ENCODE peak calls at places on chromosomes 3 and 15, in six cellular contexts. C is HepG2, R is suprapubic skin, M is stomach, X is adrenal gland, O is heart left ventricle. B is an unnamed sample.

GRCh38 chr3:8336456-8336855 is 165.2 kb upstream of the LMCD1 start:
- DNase-seq in C (peak; percentile 3), R (no peak), M (no peak), X (no peak), O (no peak), B (peak; percentile 15)

GRCh38 chr3:145698252-145698651 is 462.7 kb downstream of the PLOD2 start:
- DNase-seq in C (no peak), R (no peak), M (no peak), X (no peak), O (no peak), B (no peak)

GRCh38 chr15:94383041-94383440 is 151.7 kb downstream of the MCTP2 start:
- DNase-seq in C (no peak), R (no peak), M (no peak), X (no peak), O (no peak), B (no peak)

GRCh38 chr15:92821491-92822116 is 78.5 kb upstream of the CHD2 start:
- DNase-seq in C (no peak), R (no peak), M (no peak), X (no peak), O (no peak), B (no peak)

GRCh38 chr3:182908471-182908870 is 71.9 kb downstream of the DCUN1D1 start:
- DNase-seq in C (no peak), R (no peak), M (no peak), X (no peak), O (no peak), B (no peak)

GRCh38 chr3:72694398-72694797 is 153.8 kb downstream of the SHQ1 start:
- DNase-seq in C (no peak), R (no peak), M (no peak), X (no peak), O (no peak), B (no peak)

GRCh38 chr15:88315221-88315878 is 58.8 kb upstream of the NTRK3 start:
- DNase-seq in C (no peak), R (no peak), M (no peak), X (no peak), O (no peak), B (no peak)

GRCh38 chr15:65790692-65791334 is 1.3 kb downstream of the DENND4A start:
- DNase-seq in C (no peak), R (no peak), M (no peak), X (no peak), O (no peak), B (peak; percentile 65)

GRCh38 chr3:121064121-121064520 is 156.1 kb downstream of the STXBP5L start:
- DNase-seq in C (peak; percentile 2), R (no peak), M (no peak), X (no peak), O (no peak), B (no peak)

GRCh38 chr3:64327039-64327804 is 102.0 kb upstream of the PRICKLE2 start:
- DNase-seq in C (no peak), R (peak; percentile 88), M (no peak), X (peak; percentile 29), O (peak; percentile 84), B (no peak)

GRCh38 chr3:42539871-42540714 is 37.6 kb downstream of the VIPR1 start:
- DNase-seq in C (peak; percentile 54), R (no peak), M (peak; percentile 79), X (peak; percentile 46), O (no peak), B (peak; percentile 52)

GRCh38 chr3:13539671-13540070 is 9.3 kb upstream of the FBLN2 start:
- DNase-seq in C (no peak), R (no peak), M (no peak), X (no peak), O (no peak), B (no peak)

GRCh38 chr15:94542391-94542790 is 311.0 kb downstream of the MCTP2 start:
- DNase-seq in C (no peak), R (no peak), M (no peak), X (no peak), O (no peak), B (no peak)

GRCh38 chr3:9715127-9715526 is 11.5 kb downstream of the CPNE9 start:
- DNase-seq in C (no peak), R (no peak), M (no peak), X (no peak), O (no peak), B (peak; percentile 32)

GRCh38 chr15:77019476-77020331 is 24.8 kb downstream of the PSTPIP1 start:
- DNase-seq in C (no peak), R (no peak), M (no peak), X (no peak), O (no peak), B (no peak)

GRCh38 chr3:11913316-11913715 is 66.6 kb upstream of the TAMM41 start:
- DNase-seq in C (no peak), R (no peak), M (peak; percentile 7), X (no peak), O (no peak), B (no peak)

GRCh38 chr3:177633671-177634207 is 436.5 kb upstream of the TBL1XR1 start:
- DNase-seq in C (no peak), R (no peak), M (no peak), X (no peak), O (no peak), B (no peak)

GRCh38 chr3:119702530-119703527 is at the start of gene CFAP91:
- DNase-seq in C (no peak), R (peak; percentile 98), M (peak; percentile 98), X (peak; percentile 100), O (peak; percentile 96), B (peak; percentile 90)

GRCh38 chr3:71131385-71131871 is 452.1 kb downstream of the FOXP1 start:
- DNase-seq in C (no peak), R (no peak), M (no peak), X (no peak), O (no peak), B (no peak)

GRCh38 chr3:179452166-179452544 is 885 bp upstream of the GNB4 start:
- DNase-seq in C (no peak), R (no peak), M (no peak), X (peak; percentile 9), O (peak; percentile 20), B (peak; percentile 24)

GRCh38 chr15:67290319-67290718 is 35.7 kb downstream of the IQCH start:
- DNase-seq in C (no peak), R (no peak), M (no peak), X (no peak), O (no peak), B (no peak)

GRCh38 chr3:159586587-159587202 is 401.9 kb upstream of the IL12A start:
- DNase-seq in C (peak; percentile 9), R (no peak), M (no peak), X (peak; percentile 7), O (no peak), B (no peak)

GRCh38 chr3:152779649-152780048 is 55.3 kb upstream of the P2RY1 start:
- DNase-seq in C (no peak), R (no peak), M (no peak), X (no peak), O (no peak), B (no peak)

GRCh38 chr15:32983679-32984078 is 210.8 kb downstream of the FMN1 start:
- DNase-seq in C (no peak), R (no peak), M (no peak), X (no peak), O (no peak), B (no peak)

GRCh38 chr15:88918738-88919137 is 5.6 kb upstream of the MFGE8 start:
- DNase-seq in C (no peak), R (no peak), M (peak; percentile 45), X (no peak), O (peak; percentile 77), B (no peak)

GRCh38 chr15:74832826-74833225 is 6.4 kb downstream of the CPLX3 start:
- DNase-seq in C (no peak), R (no peak), M (no peak), X (no peak), O (no peak), B (no peak)
- TF ChIP-seq POLR2A in C (no peak), R (no peak), M (no peak), X (no peak), O (no peak), B (no peak)

DNA sequence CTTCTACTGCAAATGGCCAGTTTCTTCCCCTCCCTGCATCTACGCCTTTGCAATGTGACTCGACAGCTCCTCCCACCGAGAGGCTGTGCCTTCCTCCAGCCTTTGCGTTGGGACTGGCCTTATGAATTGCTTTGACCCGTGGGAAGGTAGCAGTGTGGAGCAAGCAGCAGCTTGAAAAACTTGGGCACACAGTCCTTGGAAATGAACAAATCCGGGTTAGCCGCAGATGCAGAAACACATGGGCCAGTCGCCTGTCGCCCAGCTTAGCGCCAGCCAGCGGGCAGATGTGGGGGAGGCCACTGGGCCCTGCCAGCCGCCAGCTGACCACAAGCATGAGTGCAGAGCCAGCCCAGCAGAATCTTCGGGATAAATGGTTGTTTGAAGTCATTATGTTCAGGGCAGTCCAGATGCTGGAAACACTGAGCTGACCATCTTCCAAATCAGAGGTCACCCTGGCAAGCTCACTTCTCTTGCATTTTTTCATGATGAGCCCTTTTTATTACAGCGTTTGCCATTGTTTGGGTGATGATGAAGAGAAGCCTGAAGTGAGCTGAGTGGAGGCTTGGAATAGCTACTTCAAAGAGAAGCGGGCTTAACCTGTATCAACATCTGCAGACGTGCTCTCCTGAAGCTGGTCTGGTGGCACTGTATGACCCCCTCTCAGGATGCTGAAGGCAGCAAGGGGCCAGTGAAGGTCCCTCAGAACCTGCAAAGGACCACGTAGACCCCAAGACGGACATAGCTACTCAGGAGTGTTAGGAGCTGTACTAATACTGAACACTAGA is 9.8 kb downstream of the SELENOS start:
- DNase-seq in C (no peak), R (no peak), M (no peak), X (no peak), O (peak; percentile 48), B (no peak)
- TF ChIP-seq POLR2A in C (no peak), R (no peak), M (no peak), X (no peak), O (no peak), B (no peak)

DNA sequence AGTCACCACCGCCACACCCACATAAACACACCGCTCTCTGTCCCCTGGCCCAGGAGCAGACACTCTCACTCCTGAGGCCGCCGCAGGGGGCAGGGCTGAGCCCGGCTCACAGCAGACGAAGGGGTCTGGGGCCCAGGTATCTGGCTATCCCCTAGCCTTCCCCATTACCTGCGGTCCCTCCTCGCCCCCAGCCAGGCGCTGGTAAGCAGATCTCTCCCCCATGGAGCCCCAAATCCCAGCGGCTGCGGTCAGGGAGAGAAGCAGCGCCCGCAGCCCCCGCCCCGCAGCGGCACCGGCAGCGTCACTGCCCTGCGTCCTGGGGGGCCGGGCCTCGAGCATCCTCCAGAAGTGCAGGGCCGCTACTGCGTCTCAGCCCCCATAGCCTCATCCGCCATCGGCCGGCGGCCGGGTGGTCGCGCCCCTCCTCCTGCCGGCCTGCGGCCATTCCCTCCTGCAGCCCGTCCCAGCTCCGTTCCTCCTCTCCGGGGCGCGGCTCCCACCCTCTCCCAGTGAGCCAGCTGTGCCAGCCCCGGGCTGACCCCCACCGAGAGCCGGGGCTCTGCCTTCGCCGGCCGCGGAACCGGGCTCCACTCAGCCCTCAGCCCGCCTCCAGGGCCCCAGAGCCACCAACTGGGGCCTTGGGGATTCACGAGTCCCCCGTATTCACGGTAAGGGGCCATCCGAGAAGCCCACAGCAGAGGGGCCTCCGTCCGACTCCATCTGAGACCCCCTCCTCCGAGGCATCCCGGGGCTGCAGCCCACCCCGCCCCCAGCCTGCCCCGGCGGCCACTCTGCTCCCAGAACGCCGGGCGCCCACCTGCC is 13.1 kb downstream of the TNK2 start:
- DNase-seq in C (peak; percentile 44), R (no peak), M (peak; percentile 52), X (peak; percentile 40), O (peak; percentile 42), B (peak; percentile 69)
- TF ChIP-seq POLR2A in C (no peak), R (no peak), M (no peak), X (no peak), O (no peak), B (peak; percentile 0)

GRCh38 chr3:25452185-25452584 is 24.1 kb downstream of the RARB start:
- DNase-seq in C (no peak), R (no peak), M (no peak), X (no peak), O (no peak), B (no peak)
- TF ChIP-seq POLR2A in C (no peak), R (no peak), M (no peak), X (no peak), O (no peak), B (no peak)

B was measured in erythroblast.